ENCODE peak calls at places on chromosomes 11 and 22, in four cellular contexts. A is HCT116, D is heart left ventricle, H is K562. C is an unnamed sample. For H3K27me3, the result is how much of the 10 kb centered on the place peaks cover.

GRCh38 chr22:23256986-23257888 is 76.9 kb downstream of the BCR start:
- DNase-seq in D (peak), A (no peak), H (peak), C (no peak)

GRCh38 chr11:48103621-48104561 is 112.7 kb upstream of the OR4B1 start:
- DNase-seq in D (no peak), A (no peak), H (no peak), C (peak)

GRCh38 chr22:48882636-48883200 is 945.0 kb downstream of the BRD1 start:
- DNase-seq in A (no peak), H (no peak), D (no peak), C (no peak)

GRCh38 chr11:44608654-44609027 is 43.2 kb downstream of the CD82 start:
- DNase-seq in D (no peak), A (no peak), H (no peak), C (no peak)

GRCh38 chr11:112613051-112613972 is 347.9 kb upstream of the NCAM1 start:
- DNase-seq in D (no peak), H (no peak), A (peak), C (no peak)

GRCh38 chr22:36873614-36874308 is 13.0 kb downstream of the NCF4 start:
- DNase-seq in A (peak), D (no peak), H (peak), C (no peak)

GRCh38 chr11:75035911-75036536 is 47.3 kb downstream of the NEU3 start:
- DNase-seq in D (no peak), H (no peak), A (peak), C (peak)

GRCh38 chr11:114259124-114259526 is 37.1 kb upstream of the NNMT start:
- DNase-seq in A (no peak), H (no peak), D (peak), C (no peak)

GRCh38 chr22:33921576-33922181 is 1.4 kb upstream of the LARGE1 start:
- DNase-seq in H (no peak), A (no peak), D (peak), C (no peak)

GRCh38 chr11:87173185-87174039 is 135.7 kb downstream of the TMEM135 start:
- DNase-seq in D (no peak), H (no peak), A (peak), C (peak)

GRCh38 chr11:116563713-116564050 is 209.1 kb downstream of the BUD13 start:
- DNase-seq in H (no peak), A (no peak), D (no peak), C (no peak)

GRCh38 chr11:113462830-113463229 is 12.4 kb downstream of the DRD2 start:
- DNase-seq in A (no peak), D (no peak), H (no peak), C (no peak)

GRCh38 chr22:17343766-17344165 is 25.5 kb upstream of the CECR2 start:
- DNase-seq in D (no peak), H (no peak), A (no peak), C (no peak)

GRCh38 chr22:44307509-44308169 is 5.1 kb downstream of the SHISAL1 start:
- DNase-seq in H (no peak), D (peak), A (no peak), C (no peak)

GRCh38 chr22:44304906-44305305 is 7.8 kb downstream of the SHISAL1 start:
- DNase-seq in H (no peak), A (no peak), D (no peak), C (no peak)

GRCh38 chr22:44305455-44305854 is 7.3 kb downstream of the SHISAL1 start:
- DNase-seq in A (no peak), H (no peak), D (no peak), C (no peak)

GRCh38 chr22:44304354-44304753 is 8.4 kb downstream of the SHISAL1 start:
- DNase-seq in D (no peak), A (no peak), H (no peak), C (no peak)

DNA sequence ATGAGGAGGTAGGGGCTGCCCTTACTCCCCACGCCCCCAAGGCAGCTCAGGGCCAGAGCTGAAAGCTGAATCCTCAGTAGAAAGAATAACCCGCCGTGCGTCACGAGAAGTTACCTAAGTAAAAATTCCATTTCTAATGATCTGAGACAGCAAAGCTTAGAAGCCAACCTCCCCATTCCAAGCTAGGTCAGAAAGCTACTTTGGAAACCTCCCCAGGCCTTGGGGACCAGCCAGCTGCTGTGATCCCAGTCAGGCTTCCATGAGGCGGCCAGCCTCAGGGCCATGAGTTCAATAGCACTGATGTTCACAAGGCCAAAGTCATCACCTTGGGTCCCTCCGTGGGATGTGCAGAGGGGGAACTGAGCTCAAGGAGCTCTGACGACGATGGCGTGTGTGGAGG is 6.9 kb downstream of the SHISAL1 start:
- DNase-seq in A (no peak), H (no peak), D (no peak), C (no peak)
- H3K4me3 ChIP-seq in A (no peak), H (no peak), D (no peak), C (no peak)

GRCh38 chr22:24496234-24496633 is 1.1 kb downstream of the UPB1 start:
- DNase-seq in D (no peak), H (no peak), A (no peak), C (no peak)

GRCh38 chr22:24496661-24497060 is 1.5 kb downstream of the UPB1 start:
- DNase-seq in A (no peak), D (no peak), H (no peak), C (no peak)

GRCh38 chr22:24494182-24494534 is 974 bp upstream of the UPB1 start:
- DNase-seq in A (no peak), D (no peak), H (no peak), C (no peak)

GRCh38 chr22:24494535-24495364 is at the start of gene UPB1:
- DNase-seq in A (no peak), D (no peak), H (no peak), C (no peak)

DNA sequence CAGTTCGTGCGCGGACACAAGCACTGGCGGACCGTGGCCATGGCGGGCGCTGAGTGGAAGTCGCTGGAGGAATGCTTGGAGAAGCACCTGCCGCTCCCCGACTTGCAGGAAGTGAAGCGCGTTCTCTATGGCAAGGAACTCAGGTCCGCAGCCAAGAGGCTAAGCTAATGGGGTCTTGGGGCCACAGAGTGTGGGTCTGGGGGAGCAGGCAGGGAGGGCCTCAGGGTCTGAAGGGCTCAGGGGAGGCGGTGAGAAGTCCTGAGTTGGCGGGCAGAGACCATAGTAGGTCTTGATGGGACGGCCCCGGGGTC is 188 bp downstream of the UPB1 start:
- DNase-seq in A (no peak), H (no peak), D (no peak), C (no peak)
- H3K27me3 ChIP-seq in A (under half), H (under half), D (under half), C (under half)

GRCh38 chr11:66388746-66389386 is 17.3 kb upstream of the SLC29A2 start:
- DNase-seq in H (peak), A (peak), D (peak), C (no peak)

GRCh38 chr11:66391322-66391721 is 19.8 kb upstream of the SLC29A2 start:
- DNase-seq in D (no peak), A (no peak), H (no peak), C (no peak)

GRCh38 chr11:66386171-66387069 is 14.9 kb upstream of the SLC29A2 start:
- DNase-seq in D (peak), A (peak), H (peak), C (peak)
- H3K4me3 ChIP-seq in D (peak), A (peak), H (no peak), C (no peak)

GRCh38 chr22:50586416-50586815 is 3.8 kb upstream of the CHKB start:
- DNase-seq in D (peak), A (no peak), H (no peak), C (no peak)
- H3K27me3 ChIP-seq in D (under half), A (under half), H (under half), C (under half)

DNA sequence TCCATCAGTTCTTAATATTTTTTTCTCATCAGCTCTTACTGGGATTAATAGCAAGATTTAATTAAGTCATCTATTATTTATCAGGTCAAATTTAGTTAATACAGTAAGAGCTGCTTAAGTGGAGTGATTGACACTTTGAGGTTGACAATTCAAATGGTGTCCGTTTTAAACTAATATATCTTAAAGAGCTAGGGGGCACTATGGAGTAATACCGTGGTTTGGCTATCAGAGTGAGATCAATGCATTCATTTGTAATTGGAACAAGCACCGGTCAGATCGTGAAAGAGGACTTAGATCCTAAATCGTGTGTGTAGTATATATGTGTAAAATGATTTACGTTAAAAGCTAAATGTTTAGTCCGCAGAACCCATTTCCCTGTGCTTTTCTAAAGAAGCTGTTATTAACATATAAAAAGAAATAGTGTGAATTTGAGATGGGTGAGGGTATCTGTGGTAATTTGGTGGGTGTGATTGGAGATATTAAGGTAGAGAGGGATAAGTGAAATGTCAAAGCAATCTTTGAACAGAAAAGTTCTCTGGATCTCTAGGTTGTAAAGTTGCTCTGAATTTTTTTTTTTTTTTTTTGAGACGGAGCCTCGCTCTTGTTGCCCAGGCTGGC is 2.3 kb downstream of the SIK2 start:
- DNase-seq in A (peak), H (peak), D (no peak), C (no peak)
- H3K4me3 ChIP-seq in A (no peak), H (peak), D (peak), C (peak)

DNA sequence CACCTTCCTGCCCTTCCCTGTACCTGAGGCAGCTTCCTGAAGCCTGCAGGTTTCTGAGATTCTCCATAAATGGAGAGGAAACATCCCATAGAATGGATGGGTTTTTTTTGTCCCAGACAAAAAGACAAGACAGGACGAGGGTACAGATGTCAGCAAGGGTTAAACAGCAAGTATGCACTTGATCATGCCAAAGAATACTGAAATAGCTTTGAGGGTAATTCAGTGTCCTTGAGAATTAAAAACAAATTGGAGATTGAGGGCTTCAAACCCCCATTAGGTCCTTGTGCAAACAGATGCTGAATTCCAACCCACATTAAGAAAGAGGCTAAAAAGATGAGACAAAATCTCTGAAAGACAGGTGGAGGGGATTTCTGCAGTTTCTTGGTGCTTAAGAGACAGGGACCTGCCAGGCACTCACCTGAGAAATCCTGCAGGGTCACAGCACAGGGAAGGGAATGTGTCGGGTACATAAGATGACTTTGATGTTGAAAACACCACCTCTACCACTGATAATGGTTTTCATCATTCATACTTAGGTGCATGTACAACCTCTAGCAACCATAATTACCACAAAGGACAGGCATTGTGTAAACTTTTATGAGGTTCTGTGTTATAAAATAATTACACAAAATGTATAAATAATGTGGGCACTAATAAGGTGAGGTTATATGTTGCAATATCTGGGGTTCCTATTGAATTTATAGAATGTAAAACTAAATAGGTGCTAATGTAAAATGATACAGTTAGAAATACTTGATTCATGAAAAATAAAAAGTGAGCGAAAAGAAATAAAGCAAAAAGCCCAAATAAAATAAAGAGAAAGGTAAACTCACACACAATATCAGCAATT is 107.1 kb upstream of the TOP3B start:
- DNase-seq in H (no peak), A (no peak), D (no peak), C (no peak)
- H3K27me3 ChIP-seq in H (half or more), A (under half), D (under half), C (under half)

DNA sequence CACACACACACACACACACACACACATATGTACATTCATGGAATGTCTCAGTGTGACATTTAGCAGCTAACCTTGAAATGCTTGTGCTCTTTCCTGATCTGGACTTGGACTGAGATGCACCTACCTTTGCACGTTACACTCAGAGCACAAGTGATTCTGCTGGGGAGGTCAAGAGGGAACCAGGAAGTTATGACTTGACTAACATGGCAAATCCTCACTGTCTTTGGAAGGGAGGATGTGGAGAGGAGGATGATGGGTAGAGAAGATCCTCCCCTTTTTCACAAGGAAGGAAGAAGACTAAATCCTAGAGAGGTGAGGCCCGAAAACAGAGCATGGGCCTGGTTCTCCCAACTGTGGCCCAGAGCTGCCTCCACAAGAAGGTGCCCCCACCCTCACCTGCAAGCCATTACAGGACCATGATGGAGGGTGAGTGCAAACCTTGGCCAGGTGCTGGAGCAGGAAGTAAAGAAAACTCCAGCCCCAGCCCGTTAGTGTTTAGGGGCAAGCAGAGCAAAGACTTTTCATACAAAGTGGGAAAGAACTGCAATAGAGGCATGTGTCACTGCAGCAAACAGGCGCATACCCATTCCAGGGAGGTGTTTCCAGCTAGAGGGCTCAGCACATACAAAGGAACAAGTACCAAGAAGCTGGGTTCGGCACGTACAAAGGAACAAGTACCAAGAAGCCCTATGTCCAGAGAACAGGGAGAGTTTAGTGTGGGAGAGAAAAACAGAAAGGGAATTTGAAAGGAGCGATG is 26.4 kb downstream of the SCN4B start:
- DNase-seq in H (no peak), D (no peak), A (peak), C (no peak)
- H3K4me3 ChIP-seq in H (no peak), D (no peak), A (no peak), C (no peak)

DNA sequence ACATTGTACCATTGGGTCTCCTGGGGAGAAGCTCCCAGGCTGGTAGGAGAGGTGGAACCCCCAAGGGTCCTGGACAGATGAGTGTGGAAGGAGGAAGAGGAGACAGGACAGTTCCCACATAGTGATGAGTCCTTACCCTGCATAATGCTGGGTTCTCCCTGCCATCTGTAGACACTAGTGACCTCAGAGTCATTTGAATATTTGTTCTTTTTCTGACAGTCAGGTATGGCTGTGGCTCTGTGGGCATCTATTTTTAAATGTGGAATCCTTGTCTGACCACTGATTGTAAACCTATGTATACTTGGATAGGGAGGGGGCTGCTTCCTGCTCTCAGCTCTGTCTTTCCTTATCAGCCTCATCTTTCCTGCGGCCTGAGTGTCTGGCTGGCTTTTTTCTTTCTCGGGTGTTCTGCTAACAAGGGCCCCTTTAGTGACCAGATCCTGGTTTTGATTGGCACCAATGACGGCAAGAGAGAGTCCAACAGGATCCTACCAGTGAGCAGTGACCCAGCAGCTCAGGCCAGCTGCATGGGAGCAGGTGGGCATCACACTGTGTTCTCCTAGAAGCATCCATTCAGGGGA is 2.6 kb upstream of the SLC5A1 start:
- DNase-seq in D (no peak), H (no peak), A (no peak), C (no peak)
- H3K27me3 ChIP-seq in D (under half), H (under half), A (under half), C (under half)

DNA sequence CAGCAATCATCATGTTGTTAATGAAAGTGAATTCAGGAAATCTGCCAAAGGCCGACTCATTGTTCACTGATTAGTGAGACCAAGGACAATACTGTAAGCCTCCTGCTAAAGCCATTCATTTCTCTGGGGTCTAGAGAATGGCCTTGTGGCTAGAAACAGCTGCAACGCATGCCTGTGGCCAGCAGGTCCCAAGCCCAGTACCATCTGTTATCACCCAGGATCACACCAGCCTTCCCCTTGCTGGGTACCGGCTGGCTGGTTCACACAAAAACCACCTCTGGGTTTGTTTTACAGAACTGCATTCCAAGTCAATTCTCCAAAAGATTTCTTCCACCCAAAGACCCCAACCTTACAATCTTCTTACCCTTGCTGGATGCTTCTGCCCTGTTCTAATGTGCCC is 1.1 kb downstream of the PLAAT5 start:
- DNase-seq in D (no peak), H (no peak), A (no peak), C (peak)
- H3K4me3 ChIP-seq in D (no peak), H (no peak), A (no peak), C (no peak)